ENCODE peak calls at places on chromosomes 3 and 15, in five cellular contexts. One of them, this sample, is unnamed.
A peak's percentile ranks its signal among the peaks of the same experiment; 100 is the strongest.

GRCh38 chr15:38524156-38524555 is 40.5 kb downstream of the RASGRP1 start:
- DNase-seq in posterior vena cava: no peak
- DNase-seq in activated gamma-delta T cell treated with anti-CD3 and anti-CD28 coated beads, Interleukin-2, amount 50 U/mL, for 16 hours: no peak
- DNase-seq in colonic mucosa: no peak
- DNase-seq in activated T-cell treated with anti-CD3 and anti-CD28 coated beads for 1 hour: no peak
- DNase-seq in this sample: no peak

GRCh38 chr3:146814601-146815315 is 209.6 kb upstream of the PLSCR5 start:
- DNase-seq in activated gamma-delta T cell treated with anti-CD3 and anti-CD28 coated beads, Interleukin-2, amount 50 U/mL, for 16 hours: no peak
- DNase-seq in activated T-cell treated with anti-CD3 and anti-CD28 coated beads for 1 hour: no peak
- DNase-seq in colonic mucosa: no peak
- DNase-seq in posterior vena cava: no peak
- DNase-seq in this sample: no peak

GRCh38 chr15:23570466-23570865 is 5.0 kb downstream of the MKRN3 start:
- DNase-seq in posterior vena cava: no peak
- DNase-seq in activated gamma-delta T cell treated with anti-CD3 and anti-CD28 coated beads, Interleukin-2, amount 50 U/mL, for 16 hours: no peak
- DNase-seq in activated T-cell treated with anti-CD3 and anti-CD28 coated beads for 1 hour: no peak
- DNase-seq in colonic mucosa: no peak
- DNase-seq in this sample: no peak

GRCh38 chr15:70466895-70467529 is 296.3 kb downstream of the UACA start:
- DNase-seq in activated T-cell treated with anti-CD3 and anti-CD28 coated beads for 1 hour: no peak
- DNase-seq in colonic mucosa: peak; percentile 52
- DNase-seq in posterior vena cava: peak; percentile 82
- DNase-seq in activated gamma-delta T cell treated with anti-CD3 and anti-CD28 coated beads, Interleukin-2, amount 50 U/mL, for 16 hours: no peak
- DNase-seq in this sample: peak; percentile 27

GRCh38 chr3:138230525-138230924 is 43.4 kb downstream of the ARMC8 start:
- DNase-seq in posterior vena cava: no peak
- DNase-seq in activated T-cell treated with anti-CD3 and anti-CD28 coated beads for 1 hour: no peak
- DNase-seq in colonic mucosa: no peak
- DNase-seq in activated gamma-delta T cell treated with anti-CD3 and anti-CD28 coated beads, Interleukin-2, amount 50 U/mL, for 16 hours: no peak
- DNase-seq in this sample: no peak

GRCh38 chr3:115146418-115147328 is at the start of gene ZBTB20:
- DNase-seq in activated gamma-delta T cell treated with anti-CD3 and anti-CD28 coated beads, Interleukin-2, amount 50 U/mL, for 16 hours: peak; percentile 57
- DNase-seq in colonic mucosa: peak; percentile 58
- DNase-seq in activated T-cell treated with anti-CD3 and anti-CD28 coated beads for 1 hour: peak; percentile 44
- DNase-seq in posterior vena cava: peak; percentile 89
- DNase-seq in this sample: peak; percentile 35

GRCh38 chr3:136018876-136019275 is 53.3 kb downstream of the PPP2R3A start:
- DNase-seq in activated T-cell treated with anti-CD3 and anti-CD28 coated beads for 1 hour: no peak
- DNase-seq in colonic mucosa: no peak
- DNase-seq in activated gamma-delta T cell treated with anti-CD3 and anti-CD28 coated beads, Interleukin-2, amount 50 U/mL, for 16 hours: no peak
- DNase-seq in posterior vena cava: no peak
- DNase-seq in this sample: no peak

GRCh38 chr3:159032311-159032710 is 230.5 kb downstream of the MFSD1 start:
- DNase-seq in activated gamma-delta T cell treated with anti-CD3 and anti-CD28 coated beads, Interleukin-2, amount 50 U/mL, for 16 hours: no peak
- DNase-seq in colonic mucosa: no peak
- DNase-seq in posterior vena cava: no peak
- DNase-seq in activated T-cell treated with anti-CD3 and anti-CD28 coated beads for 1 hour: no peak
- DNase-seq in this sample: no peak

GRCh38 chr3:113895964-113896363 is 51.8 kb upstream of the ZDHHC23 start:
- DNase-seq in activated T-cell treated with anti-CD3 and anti-CD28 coated beads for 1 hour: no peak
- DNase-seq in posterior vena cava: no peak
- DNase-seq in colonic mucosa: no peak
- DNase-seq in activated gamma-delta T cell treated with anti-CD3 and anti-CD28 coated beads, Interleukin-2, amount 50 U/mL, for 16 hours: no peak
- DNase-seq in this sample: no peak

GRCh38 chr15:31214864-31215489 is 111.7 kb upstream of the KLF13 start:
- DNase-seq in activated T-cell treated with anti-CD3 and anti-CD28 coated beads for 1 hour: no peak
- DNase-seq in posterior vena cava: peak; percentile 83
- DNase-seq in colonic mucosa: peak; percentile 50
- DNase-seq in activated gamma-delta T cell treated with anti-CD3 and anti-CD28 coated beads, Interleukin-2, amount 50 U/mL, for 16 hours: no peak
- DNase-seq in this sample: no peak

GRCh38 chr3:396293-396692 is 199.7 kb downstream of the CHL1 start:
- DNase-seq in activated T-cell treated with anti-CD3 and anti-CD28 coated beads for 1 hour: no peak
- DNase-seq in posterior vena cava: no peak
- DNase-seq in activated gamma-delta T cell treated with anti-CD3 and anti-CD28 coated beads, Interleukin-2, amount 50 U/mL, for 16 hours: no peak
- DNase-seq in colonic mucosa: no peak
- DNase-seq in this sample: no peak

GRCh38 chr3:59759298-59760169 is 709.7 kb upstream of the CFAP20DC start:
- DNase-seq in colonic mucosa: no peak
- DNase-seq in activated gamma-delta T cell treated with anti-CD3 and anti-CD28 coated beads, Interleukin-2, amount 50 U/mL, for 16 hours: no peak
- DNase-seq in activated T-cell treated with anti-CD3 and anti-CD28 coated beads for 1 hour: no peak
- DNase-seq in posterior vena cava: no peak
- DNase-seq in this sample: no peak

GRCh38 chr3:42655331-42655888 is 1.9 kb downstream of the ZBTB47 start:
- DNase-seq in posterior vena cava: peak; percentile 82
- DNase-seq in activated T-cell treated with anti-CD3 and anti-CD28 coated beads for 1 hour: no peak
- DNase-seq in colonic mucosa: no peak
- DNase-seq in activated gamma-delta T cell treated with anti-CD3 and anti-CD28 coated beads, Interleukin-2, amount 50 U/mL, for 16 hours: no peak
- DNase-seq in this sample: no peak

GRCh38 chr3:127796045-127796720 is 26.1 kb downstream of the MGLL start:
- DNase-seq in activated T-cell treated with anti-CD3 and anti-CD28 coated beads for 1 hour: no peak
- DNase-seq in posterior vena cava: no peak
- DNase-seq in colonic mucosa: no peak
- DNase-seq in activated gamma-delta T cell treated with anti-CD3 and anti-CD28 coated beads, Interleukin-2, amount 50 U/mL, for 16 hours: no peak
- DNase-seq in this sample: no peak

GRCh38 chr3:167705840-167706239 is 28.9 kb downstream of the PDCD10 start:
- DNase-seq in colonic mucosa: no peak
- DNase-seq in activated T-cell treated with anti-CD3 and anti-CD28 coated beads for 1 hour: no peak
- DNase-seq in activated gamma-delta T cell treated with anti-CD3 and anti-CD28 coated beads, Interleukin-2, amount 50 U/mL, for 16 hours: no peak
- DNase-seq in posterior vena cava: no peak
- DNase-seq in this sample: no peak